ENCODE peak calls at places on chromosomes 13 and 19, in ten cellular contexts. A is H1; M is NCI-H1436; I is amygdala; Y is M059J; V is sciatic nerve; O is ELF-1; R is stimulated activated CD8-positive, alpha-beta memory T cell treated with anti-CD3 and anti-CD28 coated beads, Interleukin-15, amount 100 ng/mL, for 24 hours; B is colonic mucosa; J is stimulated activated CD4-positive, alpha-beta T cell treated with anti-CD3 and anti-CD28 coated beads, Interleukin-4, amount 100 ng/mL, for 24 hours. T is an unnamed sample.

GRCh38 chr19:7856679-7857663 is 17.2 kb downstream of the PRR36 start:
- DNase-seq in A (no peak), M (no peak), I (no peak), Y (no peak), V (no peak), O (no peak), R (no peak), B (no peak), J (no peak), T (no peak)

GRCh38 chr13:93476175-93476574 is 249.6 kb downstream of the GPC6 start:
- DNase-seq in A (no peak), M (no peak), I (no peak), Y (peak; percentile 37), V (no peak), O (peak; percentile 26), R (no peak), B (no peak), J (no peak), T (peak; percentile 29)

GRCh38 chr13:31774186-31774585 is 34.9 kb downstream of the RXFP2 start:
- DNase-seq in A (no peak), M (no peak), I (no peak), Y (no peak), V (no peak), O (no peak), R (no peak), B (no peak), J (no peak), T (no peak)

GRCh38 chr13:59730026-59730425 is 433.7 kb downstream of the DIAPH3 start:
- DNase-seq in A (no peak), M (no peak), I (no peak), Y (no peak), V (no peak), O (no peak), R (no peak), B (no peak), J (no peak), T (no peak)

GRCh38 chr13:57582032-57582431 is 49.5 kb upstream of the PCDH17 start:
- DNase-seq in A (peak; percentile 21), M (no peak), I (no peak), Y (no peak), V (no peak), O (peak; percentile 58), R (no peak), B (no peak), J (no peak), T (no peak)

GRCh38 chr19:17681505-17682125 is 6.5 kb downstream of the UNC13A start:
- DNase-seq in A (no peak), M (no peak), I (no peak), Y (no peak), V (no peak), O (peak; percentile 67), R (no peak), B (peak; percentile 25), J (peak; percentile 37), T (peak; percentile 77)

GRCh38 chr13:102770435-102770834 is 3.2 kb downstream of the TEX30 start:
- DNase-seq in A (no peak), M (no peak), I (no peak), Y (no peak), V (no peak), O (no peak), R (no peak), B (no peak), J (no peak), T (peak; percentile 24)

GRCh38 chr19:2087621-2088100 is 8.5 kb downstream of the MOB3A start:
- DNase-seq in A (no peak), M (no peak), I (no peak), Y (no peak), V (no peak), O (no peak), R (no peak), B (no peak), J (no peak), T (no peak)

GRCh38 chr13:63307239-63307638 is 1891.6 kb upstream of the PCDH20 start:
- DNase-seq in A (no peak), M (no peak), I (no peak), Y (peak; percentile 2), V (no peak), O (no peak), R (no peak), B (no peak), J (no peak), T (peak; percentile 5)

GRCh38 chr13:108283110-108283509 is 13.6 kb downstream of the TNFSF13B start:
- DNase-seq in A (no peak), M (no peak), I (no peak), Y (no peak), V (no peak), O (no peak), R (no peak), B (no peak), J (no peak), T (no peak)

GRCh38 chr13:42892760-42893159 is 99.3 kb downstream of the EPSTI1 start:
- DNase-seq in A (no peak), M (no peak), I (no peak), Y (no peak), V (no peak), O (no peak), R (no peak), B (no peak), J (no peak), T (no peak)

GRCh38 chr19:37583340-37583739 is 11.3 kb downstream of the ZNF571 start:
- DNase-seq in A (no peak), M (no peak), I (no peak), Y (no peak), V (no peak), O (no peak), R (no peak), B (no peak), J (no peak), T (no peak)

GRCh38 chr19:16293133-16294085 is 31.2 kb upstream of the KLF2 start:
- DNase-seq in A (no peak), M (no peak), I (no peak), Y (peak; percentile 93), V (peak; percentile 81), O (no peak), R (no peak), B (peak; percentile 68), J (no peak), T (peak; percentile 84)

GRCh38 chr13:114128624-114129522 is 3.5 kb downstream of the RASA3 start:
- DNase-seq in A (no peak), M (no peak), I (no peak), Y (peak; percentile 93), V (peak; percentile 84), O (no peak), R (peak; percentile 65), B (peak; percentile 67), J (peak; percentile 94), T (no peak)

GRCh38 chr19:4389511-4390016 is 10.8 kb downstream of the SH3GL1 start:
- DNase-seq in A (no peak), M (no peak), I (no peak), Y (no peak), V (no peak), O (no peak), R (no peak), B (no peak), J (no peak), T (no peak)

GRCh38 chr13:93769607-93770006 is 543.0 kb downstream of the GPC6 start:
- DNase-seq in A (no peak), M (no peak), I (no peak), Y (no peak), V (no peak), O (no peak), R (no peak), B (no peak), J (no peak), T (no peak)

GRCh38 chr13:33999830-34000605 is 182.1 kb downstream of the RFC3 start:
- DNase-seq in A (no peak), M (no peak), I (no peak), Y (peak; percentile 74), V (no peak), O (no peak), R (no peak), B (no peak), J (no peak), T (no peak)

GRCh38 chr13:107742544-107742943 is 472.8 kb downstream of the LIG4 start:
- DNase-seq in A (no peak), M (no peak), I (no peak), Y (no peak), V (no peak), O (no peak), R (no peak), B (no peak), J (no peak), T (no peak)

GRCh38 chr19:41694831-41695635 is 7.0 kb upstream of the CEACAM7 start:
- DNase-seq in A (no peak), M (no peak), I (no peak), Y (no peak), V (peak; percentile 35), O (no peak), R (no peak), B (peak; percentile 13), J (no peak), T (no peak)

GRCh38 chr13:33388254-33388998 is 102.9 kb upstream of the STARD13 start:
- DNase-seq in A (no peak), M (no peak), I (no peak), Y (no peak), V (no peak), O (no peak), R (no peak), B (peak; percentile 34), J (no peak), T (peak; percentile 7)

GRCh38 chr13:98503175-98504028 is 73.5 kb downstream of the STK24 start:
- DNase-seq in A (no peak), M (no peak), I (no peak), Y (no peak), V (no peak), O (no peak), R (no peak), B (no peak), J (no peak), T (no peak)

GRCh38 chr13:109026266-109026665 is 396.9 kb downstream of the MYO16 start:
- DNase-seq in A (no peak), M (no peak), I (no peak), Y (no peak), V (no peak), O (peak; percentile 24), R (no peak), B (no peak), J (no peak), T (no peak)

GRCh38 chr13:45301263-45301662 is 39.7 kb downstream of the TPT1 start:
- DNase-seq in A (no peak), M (no peak), I (no peak), Y (no peak), V (no peak), O (no peak), R (no peak), B (no peak), J (no peak), T (no peak)

GRCh38 chr13:101149735-101150380 is 266.4 kb downstream of the NALCN start:
- DNase-seq in A (no peak), M (peak; percentile 35), I (no peak), Y (peak; percentile 31), V (no peak), O (no peak), R (no peak), B (no peak), J (no peak), T (peak; percentile 7)

GRCh38 chr13:49627831-49628652 is at the start of gene ARL11:
- DNase-seq in A (peak; percentile 73), M (no peak), I (no peak), Y (no peak), V (peak; percentile 77), O (peak; percentile 96), R (peak; percentile 16), B (peak; percentile 79), J (peak; percentile 48), T (peak; percentile 31)

GRCh38 chr19:3075605-3076431 is 13.5 kb upstream of the TLE5 start:
- DNase-seq in A (no peak), M (peak; percentile 77), I (peak; percentile 35), Y (no peak), V (peak; percentile 74), O (peak; percentile 78), R (peak; percentile 81), B (peak; percentile 78), J (peak; percentile 80), T (peak; percentile 77)

GRCh38 chr19:33773704-33774624 is 22.7 kb upstream of the KCTD15 start:
- DNase-seq in A (no peak), M (no peak), I (no peak), Y (no peak), V (no peak), O (no peak), R (no peak), B (no peak), J (no peak), T (no peak)

GRCh38 chr19:44677019-44677809 is 5.9 kb downstream of the CEACAM19 start:
- DNase-seq in A (no peak), M (no peak), I (no peak), Y (peak; percentile 88), V (no peak), O (peak; percentile 82), R (no peak), B (no peak), J (no peak), T (peak; percentile 50)